ENCODE peak calls at places on chromosomes 3 and 15, in six cellular contexts. T is mammary epithelial cell, Y is GM20000, A is foreskin fibroblast, B is natural killer cell, V is coronary artery. D is an unnamed sample.

GRCh38 chr3:126126292-126126691 is 42.4 kb upstream of the SLC41A3 start:
- DNase-seq in T (no peak), Y (no peak), A (no peak), B (peak), V (peak), D (no peak)

GRCh38 chr3:111763101-111763500 is 96.0 kb upstream of the PHLDB2 start:
- DNase-seq in T (peak), Y (no peak), A (no peak), B (no peak), V (no peak), D (no peak)

GRCh38 chr3:42336103-42336502 is 70.1 kb upstream of the CCK start:
- DNase-seq in T (peak), Y (no peak), A (peak), B (no peak), V (no peak), D (no peak)

GRCh38 chr15:52023169-52023922 is 4.3 kb downstream of the MAPK6 start:
- DNase-seq in T (no peak), Y (no peak), A (no peak), B (no peak), V (no peak), D (no peak)

GRCh38 chr15:32873292-32874114 is 155.7 kb downstream of the GREM1 start:
- DNase-seq in T (no peak), Y (no peak), A (no peak), B (no peak), V (no peak), D (no peak)

GRCh38 chr15:96337354-96337990 is 7.0 kb downstream of the NR2F2 start:
- DNase-seq in T (no peak), Y (no peak), A (peak), B (no peak), V (no peak), D (no peak)

GRCh38 chr3:128353361-128353965 is 113.2 kb downstream of the DNAJB8 start:
- DNase-seq in T (no peak), Y (no peak), A (no peak), B (no peak), V (no peak), D (no peak)

GRCh38 chr15:40347559-40348470 is 3.0 kb upstream of the PHGR1 start:
- DNase-seq in T (no peak), Y (no peak), A (no peak), B (no peak), V (no peak), D (no peak)

GRCh38 chr15:90620379-90621134 is 90.8 kb downstream of the CRTC3 start:
- DNase-seq in T (no peak), Y (peak), A (no peak), B (no peak), V (no peak), D (peak)

GRCh38 chr3:154071154-154071553 is 50.0 kb upstream of the ARHGEF26 start:
- DNase-seq in T (no peak), Y (no peak), A (no peak), B (no peak), V (no peak), D (no peak)

GRCh38 chr3:4396006-4396405 is 71.1 kb downstream of the SUMF1 start:
- DNase-seq in T (no peak), Y (no peak), A (no peak), B (no peak), V (no peak), D (no peak)

GRCh38 chr15:75104804-75105557 is 81.6 kb downstream of the PPCDC start:
- DNase-seq in T (peak), Y (peak), A (peak), B (no peak), V (peak), D (peak)

DNA sequence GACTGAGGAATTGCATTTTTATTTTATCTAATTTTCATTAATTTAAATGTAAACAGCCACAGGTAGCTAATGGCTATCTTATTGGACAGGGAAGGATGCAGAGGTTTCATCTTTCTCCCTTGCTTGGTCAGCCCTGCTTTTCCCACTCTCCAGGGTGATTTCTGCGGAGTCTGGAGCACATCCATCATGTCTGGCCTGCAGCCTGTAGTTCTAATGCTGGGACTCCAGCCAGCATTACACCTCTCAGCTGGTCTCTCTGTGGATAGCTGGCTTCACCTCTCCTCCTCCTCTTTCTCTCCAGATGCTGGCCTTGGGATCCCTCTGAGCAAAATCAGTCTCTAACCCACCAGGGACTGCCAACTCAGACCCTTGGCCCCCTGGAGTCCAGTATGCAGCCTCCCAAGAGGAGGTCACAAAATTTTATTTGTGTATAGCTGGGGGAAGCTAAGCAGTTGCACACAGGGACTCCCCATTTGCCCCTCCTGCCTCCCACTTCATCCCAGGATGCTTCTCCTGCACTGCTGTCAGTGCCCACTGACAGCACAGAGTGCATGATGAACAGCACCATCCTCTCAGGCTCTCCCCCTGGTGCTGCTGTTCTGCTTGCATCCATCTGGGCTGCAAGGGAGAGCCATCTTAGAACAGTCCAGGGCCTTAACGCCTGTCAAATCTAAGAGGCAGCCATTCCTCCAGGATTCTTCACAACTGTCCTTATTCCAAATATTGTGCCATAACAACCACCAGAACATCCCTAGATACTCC is 1.7 kb downstream of the BFSP2 start:
- DNase-seq in T (no peak), Y (no peak), A (peak), B (no peak), V (no peak), D (no peak)
- TF ChIP-seq CTCF in T (no peak), Y (no peak), A (no peak), B (no peak), V (no peak), D (no peak)

GRCh38 chr3:135229018-135229495 is 434.0 kb downstream of the EPHB1 start:
- DNase-seq in T (no peak), Y (no peak), A (no peak), B (no peak), V (no peak), D (no peak)
- TF ChIP-seq CTCF in T (no peak), Y (no peak), A (no peak), B (no peak), V (no peak), D (no peak)

GRCh38 chr3:195194559-195195161 is 76.3 kb downstream of the XXYLT1 start:
- DNase-seq in T (no peak), Y (no peak), A (no peak), B (no peak), V (no peak), D (no peak)

GRCh38 chr3:195195321-195196209 is 75.4 kb downstream of the XXYLT1 start:
- DNase-seq in T (no peak), Y (no peak), A (no peak), B (no peak), V (no peak), D (no peak)

GRCh38 chr3:195197764-195198423 is 73.1 kb downstream of the XXYLT1 start:
- DNase-seq in T (peak), Y (no peak), A (peak), B (no peak), V (no peak), D (no peak)

GRCh38 chr3:195198424-195199346 is 72.3 kb downstream of the XXYLT1 start:
- DNase-seq in T (no peak), Y (no peak), A (no peak), B (no peak), V (no peak), D (no peak)

DNA sequence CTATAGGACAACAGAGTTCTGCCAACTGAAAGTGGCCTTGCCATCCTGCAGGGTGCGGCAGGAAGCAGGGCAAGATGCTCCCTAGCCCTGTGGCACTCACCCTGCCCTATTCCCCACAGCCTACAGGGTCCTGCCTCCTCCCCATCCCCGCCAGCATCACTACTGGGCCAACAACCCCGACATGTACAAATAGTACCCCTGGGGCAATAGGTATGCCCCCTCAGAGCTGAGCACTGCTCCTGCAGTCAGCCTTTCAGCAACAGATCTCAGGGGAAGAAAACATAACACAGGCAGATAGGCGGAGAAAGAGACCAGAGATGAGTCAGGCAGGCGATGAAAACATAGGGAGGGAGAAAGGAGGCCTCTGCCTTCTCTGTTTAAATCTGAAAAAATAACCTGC is 74.7 kb downstream of the XXYLT1 start:
- DNase-seq in T (peak), Y (no peak), A (peak), B (no peak), V (no peak), D (no peak)
- TF ChIP-seq CTCF in T (no peak), Y (no peak), A (peak), B (no peak), V (no peak), D (no peak)

GRCh38 chr15:73244333-73244732 is 124.4 kb downstream of the HCN4 start:
- DNase-seq in T (peak), Y (peak), A (no peak), B (no peak), V (no peak), D (peak)
- TF ChIP-seq CTCF in T (peak), Y (peak), A (no peak), B (no peak), V (no peak), D (peak)

DNA sequence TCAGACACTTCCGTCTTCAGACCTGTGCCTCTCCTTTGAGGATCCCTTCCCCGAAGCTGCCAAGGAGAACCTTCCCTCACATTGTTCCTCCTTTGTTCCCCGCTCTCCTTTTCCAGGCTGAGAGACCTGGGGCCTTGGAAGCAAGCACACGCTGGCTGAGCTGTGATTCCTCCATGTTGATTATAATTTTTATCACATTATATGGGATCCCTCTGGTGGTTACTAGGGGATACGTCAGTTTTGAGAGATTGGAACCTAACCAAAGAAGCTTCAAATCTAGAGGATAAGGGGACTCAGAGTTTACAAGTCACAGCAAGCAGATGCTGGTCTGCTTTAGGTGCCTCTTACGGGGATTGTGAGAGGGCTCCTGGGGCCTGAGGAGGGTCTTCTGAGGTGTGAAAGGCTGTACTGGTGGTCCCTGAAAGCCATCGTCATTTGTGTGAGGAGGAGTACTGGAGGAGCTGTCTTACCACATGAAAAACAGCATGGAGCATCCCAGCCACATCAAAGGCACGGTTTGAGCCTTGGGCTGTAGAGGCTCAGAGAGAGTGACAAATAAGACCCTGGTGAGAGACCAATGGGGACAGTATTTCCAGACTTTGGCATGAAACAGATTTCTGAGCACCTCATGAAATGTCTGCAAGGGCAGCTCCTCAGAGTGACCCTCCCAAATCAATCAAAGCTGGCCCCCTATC is 760.1 kb upstream of the CFAP20DC start:
- DNase-seq in T (peak), Y (peak), A (peak), B (no peak), V (no peak), D (no peak)
- TF ChIP-seq CTCF in T (peak), Y (no peak), A (no peak), B (peak), V (no peak), D (peak)

DNA sequence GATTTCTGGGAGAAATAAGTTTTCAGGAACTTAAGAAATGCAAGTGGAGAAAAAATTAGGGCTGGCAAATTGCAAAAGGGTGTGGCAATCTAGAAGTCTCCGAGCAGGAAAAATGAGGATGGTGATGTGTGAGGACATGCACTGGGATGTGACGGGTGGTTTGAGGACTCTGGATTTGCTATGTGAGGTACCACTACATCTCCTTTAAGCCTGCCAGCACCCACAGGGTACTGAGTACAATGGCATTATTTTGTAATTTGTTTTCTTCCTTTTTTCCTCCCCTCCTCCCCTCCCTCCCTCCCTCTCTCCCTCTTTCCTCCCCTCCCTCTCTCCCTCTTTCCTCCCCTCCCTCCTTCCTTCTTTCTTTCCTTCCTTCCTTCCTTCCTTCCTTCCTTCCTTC is 237.5 kb downstream of the GAP43 start:
- DNase-seq in T (no peak), Y (no peak), A (no peak), B (no peak), V (no peak), D (no peak)
- TF ChIP-seq CTCF in T (no peak), Y (no peak), A (no peak), B (no peak), V (no peak), D (no peak)